ENCODE peak calls at places on chromosomes 13 and 19, in four cellular contexts. K is ACHN; W is stimulated activated CD8-positive, alpha-beta memory T cell treated with anti-CD3 and anti-CD28 coated beads, Interleukin-15, amount 100 ng/mL, for 4 hours; O is activated naive CD4-positive, alpha-beta T cell treated with Interleukin-2 at 50 U/mL for 16 hours. G is an unnamed sample.

GRCh38 chr19:6718741-6719539 is 1.5 kb downstream of the C3 start:
- DNase-seq in K (peak), W (no peak), O (peak), G (peak)

GRCh38 chr19:44687898-44688297 is 11.1 kb upstream of the CEACAM16 start:
- DNase-seq in K (no peak), W (no peak), O (no peak), G (no peak)

GRCh38 chr19:41325947-41326706 is 16.2 kb downstream of the CCDC97 start:
- DNase-seq in K (no peak), W (no peak), O (peak), G (peak)

GRCh38 chr19:19209372-19209771 is 2.4 kb upstream of the NCAN start:
- DNase-seq in K (no peak), W (no peak), O (no peak), G (no peak)

GRCh38 chr13:113014752-113015745 is 46.0 kb downstream of the MCF2L start:
- DNase-seq in K (no peak), W (no peak), O (no peak), G (no peak)

GRCh38 chr19:12606796-12607195 is 3.8 kb downstream of the ZNF490 start:
- DNase-seq in K (no peak), W (no peak), O (no peak), G (no peak)

GRCh38 chr13:20702945-20703784 is at the start of gene IL17D:
- DNase-seq in K (no peak), W (no peak), O (peak), G (peak)

GRCh38 chr13:111900390-111901180 is 166.4 kb upstream of the SOX1 start:
- DNase-seq in K (no peak), W (no peak), O (no peak), G (no peak)

GRCh38 chr19:4817467-4818277 is 13.8 kb downstream of the TICAM1 start:
- DNase-seq in K (no peak), W (no peak), O (no peak), G (no peak)

GRCh38 chr13:109776575-109776974 is 9.8 kb downstream of the IRS2 start:
- DNase-seq in K (no peak), W (no peak), O (no peak), G (no peak)

GRCh38 chr19:54548806-54549205 is 24.8 kb upstream of the LILRA2 start:
- DNase-seq in K (no peak), W (no peak), O (no peak), G (no peak)

GRCh38 chr13:65864039-65864438 is 1366.1 kb downstream of the PCDH9 start:
- DNase-seq in K (no peak), W (no peak), O (no peak), G (no peak)

GRCh38 chr13:112885782-112886268 is 83.2 kb upstream of the MCF2L start:
- DNase-seq in K (peak), W (no peak), O (no peak), G (peak)

GRCh38 chr19:47573076-47574026 is at the start of gene ZNF541:
- DNase-seq in K (no peak), W (peak), O (peak), G (no peak)

GRCh38 chr13:51721485-51721884 is 82.5 kb downstream of the DHRS12 start:
- DNase-seq in K (no peak), W (no peak), O (no peak), G (no peak)

GRCh38 chr13:29503041-29503837 is 92.2 kb downstream of the SLC7A1 start:
- DNase-seq in K (no peak), W (no peak), O (no peak), G (peak)

GRCh38 chr19:3055741-3056453 is 6.4 kb downstream of the TLE5 start:
- DNase-seq in K (no peak), W (no peak), O (no peak), G (no peak)

GRCh38 chr19:28898279-28898678 is 314.7 kb downstream of the UQCRFS1 start:
- DNase-seq in K (no peak), W (no peak), O (no peak), G (no peak)

G was measured in nephron progenitor cell.